ENCODE peak calls at places on chromosomes 1 and 21, in nine cellular contexts. One of them, this sample, is unnamed.

GRCh38 chr1:4600615-4601460 is 53.6 kb upstream of the AJAP1 start:
- DNase-seq in glomerular endothelial cell: no peak
- DNase-seq in posterior vena cava: peak; percentile 58
- DNase-seq in HEK293T: no peak
- DNase-seq in left colon: no peak
- DNase-seq in NCI-H1417: no peak
- DNase-seq in stromal cell of bone marrow: no peak
- DNase-seq in caudate nucleus: no peak
- DNase-seq in adipocyte: no peak
- DNase-seq in this sample: peak; percentile 5

GRCh38 chr1:2271841-2272655 is 43.9 kb downstream of the SKI start:
- DNase-seq in glomerular endothelial cell: no peak
- DNase-seq in posterior vena cava: no peak
- DNase-seq in HEK293T: no peak
- DNase-seq in left colon: no peak
- DNase-seq in NCI-H1417: no peak
- DNase-seq in stromal cell of bone marrow: no peak
- DNase-seq in caudate nucleus: no peak
- DNase-seq in adipocyte: no peak
- DNase-seq in this sample: no peak

GRCh38 chr1:233479026-233479890 is 134.6 kb upstream of the KCNK1 start:
- DNase-seq in glomerular endothelial cell: no peak
- DNase-seq in posterior vena cava: no peak
- DNase-seq in HEK293T: no peak
- DNase-seq in left colon: no peak
- DNase-seq in NCI-H1417: no peak
- DNase-seq in stromal cell of bone marrow: no peak
- DNase-seq in caudate nucleus: no peak
- DNase-seq in adipocyte: no peak
- DNase-seq in this sample: no peak

GRCh38 chr1:53593758-53594380 is 134.7 kb downstream of the DMRTB1 start:
- DNase-seq in glomerular endothelial cell: no peak
- DNase-seq in posterior vena cava: peak; percentile 75
- DNase-seq in HEK293T: no peak
- DNase-seq in left colon: peak; percentile 51
- DNase-seq in NCI-H1417: peak; percentile 55
- DNase-seq in stromal cell of bone marrow: no peak
- DNase-seq in caudate nucleus: no peak
- DNase-seq in adipocyte: no peak
- DNase-seq in this sample: peak; percentile 47

GRCh38 chr1:20885121-20885520 is 98.0 kb upstream of the HP1BP3 start:
- DNase-seq in glomerular endothelial cell: no peak
- DNase-seq in posterior vena cava: no peak
- DNase-seq in HEK293T: no peak
- DNase-seq in left colon: no peak
- DNase-seq in NCI-H1417: no peak
- DNase-seq in stromal cell of bone marrow: no peak
- DNase-seq in caudate nucleus: no peak
- DNase-seq in adipocyte: no peak
- DNase-seq in this sample: no peak

GRCh38 chr1:26363549-26364448 is 8.8 kb downstream of the ZNF683 start:
- DNase-seq in glomerular endothelial cell: peak; percentile 25
- DNase-seq in posterior vena cava: peak; percentile 95
- DNase-seq in HEK293T: peak; percentile 83
- DNase-seq in left colon: peak; percentile 88
- DNase-seq in NCI-H1417: peak; percentile 65
- DNase-seq in stromal cell of bone marrow: peak; percentile 38
- DNase-seq in caudate nucleus: peak; percentile 6
- DNase-seq in adipocyte: peak; percentile 75
- DNase-seq in this sample: peak; percentile 85

GRCh38 chr21:36721817-36722216 is 22.9 kb downstream of the SIM2 start:
- DNase-seq in glomerular endothelial cell: no peak
- DNase-seq in posterior vena cava: no peak
- DNase-seq in HEK293T: no peak
- DNase-seq in left colon: no peak
- DNase-seq in NCI-H1417: no peak
- DNase-seq in stromal cell of bone marrow: no peak
- DNase-seq in caudate nucleus: no peak
- DNase-seq in adipocyte: no peak
- DNase-seq in this sample: peak; percentile 13

GRCh38 chr1:226937940-226938725 is 2.0 kb upstream of the COQ8A start:
- DNase-seq in glomerular endothelial cell: no peak
- DNase-seq in posterior vena cava: no peak
- DNase-seq in HEK293T: no peak
- DNase-seq in left colon: no peak
- DNase-seq in NCI-H1417: no peak
- DNase-seq in stromal cell of bone marrow: no peak
- DNase-seq in caudate nucleus: no peak
- DNase-seq in adipocyte: no peak
- DNase-seq in this sample: no peak

GRCh38 chr1:22618056-22618455 is 18.4 kb upstream of the C1QA start:
- DNase-seq in glomerular endothelial cell: no peak
- DNase-seq in posterior vena cava: no peak
- DNase-seq in HEK293T: no peak
- DNase-seq in left colon: no peak
- DNase-seq in NCI-H1417: no peak
- DNase-seq in stromal cell of bone marrow: no peak
- DNase-seq in caudate nucleus: no peak
- DNase-seq in adipocyte: no peak
- DNase-seq in this sample: no peak

GRCh38 chr1:115373305-115373704 is 35.3 kb upstream of the NGF start:
- DNase-seq in glomerular endothelial cell: no peak
- DNase-seq in posterior vena cava: no peak
- DNase-seq in HEK293T: no peak
- DNase-seq in left colon: no peak
- DNase-seq in NCI-H1417: no peak
- DNase-seq in stromal cell of bone marrow: peak; percentile 85
- DNase-seq in caudate nucleus: no peak
- DNase-seq in adipocyte: peak; percentile 39
- DNase-seq in this sample: no peak

GRCh38 chr1:10615932-10616671 is 141.4 kb downstream of the PEX14 start:
- DNase-seq in glomerular endothelial cell: no peak
- DNase-seq in posterior vena cava: peak; percentile 77
- DNase-seq in HEK293T: no peak
- DNase-seq in left colon: no peak
- DNase-seq in NCI-H1417: no peak
- DNase-seq in stromal cell of bone marrow: no peak
- DNase-seq in caudate nucleus: no peak
- DNase-seq in adipocyte: no peak
- DNase-seq in this sample: no peak

GRCh38 chr1:98045211-98046030 is 124.6 kb upstream of the DPYD start:
- DNase-seq in glomerular endothelial cell: no peak
- DNase-seq in posterior vena cava: no peak
- DNase-seq in HEK293T: no peak
- DNase-seq in left colon: no peak
- DNase-seq in NCI-H1417: no peak
- DNase-seq in stromal cell of bone marrow: peak; percentile 30
- DNase-seq in caudate nucleus: no peak
- DNase-seq in adipocyte: peak; percentile 75
- DNase-seq in this sample: peak; percentile 23

GRCh38 chr21:26077523-26077922 is 93.0 kb downstream of the APP start:
- DNase-seq in glomerular endothelial cell: no peak
- DNase-seq in posterior vena cava: no peak
- DNase-seq in HEK293T: no peak
- DNase-seq in left colon: no peak
- DNase-seq in NCI-H1417: no peak
- DNase-seq in stromal cell of bone marrow: no peak
- DNase-seq in caudate nucleus: no peak
- DNase-seq in adipocyte: no peak
- DNase-seq in this sample: no peak

GRCh38 chr1:228988655-228989054 is 253.4 kb downstream of the RHOU start:
- DNase-seq in glomerular endothelial cell: no peak
- DNase-seq in posterior vena cava: peak; percentile 41
- DNase-seq in HEK293T: no peak
- DNase-seq in left colon: no peak
- DNase-seq in NCI-H1417: no peak
- DNase-seq in stromal cell of bone marrow: no peak
- DNase-seq in caudate nucleus: no peak
- DNase-seq in adipocyte: no peak
- DNase-seq in this sample: no peak

GRCh38 chr1:220928725-220929297 is 49.6 kb downstream of the HLX start:
- DNase-seq in glomerular endothelial cell: no peak
- DNase-seq in posterior vena cava: no peak
- DNase-seq in HEK293T: no peak
- DNase-seq in left colon: no peak
- DNase-seq in NCI-H1417: no peak
- DNase-seq in stromal cell of bone marrow: no peak
- DNase-seq in caudate nucleus: no peak
- DNase-seq in adipocyte: no peak
- DNase-seq in this sample: no peak

This sample was measured in stomach.